ENCODE peak calls at places on chromosomes 2 and 18, in nine cellular contexts. One of them, this sample, is unnamed. For H3K36me3, the result is how much of the 10 kb centered on the place peaks cover.

GRCh38 chr2:197266477-197266876 is 44.1 kb downstream of the ANKRD44 start:
- DNase-seq in GM23248: no peak
- DNase-seq in HCT116: no peak
- DNase-seq in OCI-LY7: no peak
- DNase-seq in SK-N-SH: no peak
- DNase-seq in PC-3: no peak
- DNase-seq in GM23338: no peak
- DNase-seq in hepatocyte: no peak
- DNase-seq in MM.1S: no peak
- DNase-seq in this sample: no peak

GRCh38 chr2:162297925-162298552 is 20.4 kb downstream of the IFIH1 start:
- DNase-seq in GM23248: peak
- DNase-seq in HCT116: peak
- DNase-seq in OCI-LY7: peak
- DNase-seq in SK-N-SH: peak
- DNase-seq in PC-3: peak
- DNase-seq in GM23338: peak
- DNase-seq in hepatocyte: peak
- DNase-seq in MM.1S: peak
- DNase-seq in this sample: peak

GRCh38 chr2:222892321-222892720 is 31.5 kb downstream of the ACSL3 start:
- DNase-seq in GM23248: no peak
- DNase-seq in HCT116: no peak
- DNase-seq in OCI-LY7: no peak
- DNase-seq in SK-N-SH: no peak
- DNase-seq in PC-3: no peak
- DNase-seq in GM23338: no peak
- DNase-seq in hepatocyte: no peak
- DNase-seq in MM.1S: no peak
- DNase-seq in this sample: no peak

GRCh38 chr18:46073474-46074331 is 1.6 kb upstream of the PSTPIP2 start:
- DNase-seq in GM23248: peak
- DNase-seq in HCT116: peak
- DNase-seq in OCI-LY7: peak
- DNase-seq in SK-N-SH: peak
- DNase-seq in PC-3: peak
- DNase-seq in GM23338: peak
- DNase-seq in hepatocyte: peak
- DNase-seq in MM.1S: peak
- DNase-seq in this sample: peak

GRCh38 chr2:11123856-11124759 is 31.2 kb upstream of the SLC66A3 start:
- DNase-seq in GM23248: peak
- DNase-seq in HCT116: peak
- DNase-seq in OCI-LY7: peak
- DNase-seq in SK-N-SH: peak
- DNase-seq in PC-3: peak
- DNase-seq in GM23338: peak
- DNase-seq in hepatocyte: peak
- DNase-seq in MM.1S: peak
- DNase-seq in this sample: peak

GRCh38 chr2:131031875-131032274 is 61.4 kb downstream of the FAM168B start:
- DNase-seq in GM23248: no peak
- DNase-seq in HCT116: no peak
- DNase-seq in OCI-LY7: no peak
- DNase-seq in SK-N-SH: peak
- DNase-seq in PC-3: no peak
- DNase-seq in GM23338: no peak
- DNase-seq in hepatocyte: no peak
- DNase-seq in MM.1S: no peak
- DNase-seq in this sample: no peak

GRCh38 chr18:48009116-48009825 is 78.8 kb upstream of the SMAD2 start:
- DNase-seq in GM23248: no peak
- DNase-seq in HCT116: no peak
- DNase-seq in OCI-LY7: no peak
- DNase-seq in SK-N-SH: no peak
- DNase-seq in PC-3: no peak
- DNase-seq in GM23338: no peak
- DNase-seq in hepatocyte: no peak
- DNase-seq in MM.1S: no peak
- DNase-seq in this sample: no peak

GRCh38 chr2:6526093-6526824 is 339.4 kb downstream of the CMPK2 start:
- DNase-seq in GM23248: no peak
- DNase-seq in HCT116: peak
- DNase-seq in OCI-LY7: peak
- DNase-seq in SK-N-SH: peak
- DNase-seq in PC-3: peak
- DNase-seq in GM23338: peak
- DNase-seq in hepatocyte: peak
- DNase-seq in MM.1S: peak
- DNase-seq in this sample: peak

GRCh38 chr18:41942254-41942653 is 12.8 kb upstream of the PIK3C3 start:
- DNase-seq in GM23248: no peak
- DNase-seq in HCT116: no peak
- DNase-seq in OCI-LY7: no peak
- DNase-seq in SK-N-SH: no peak
- DNase-seq in PC-3: no peak
- DNase-seq in GM23338: no peak
- DNase-seq in hepatocyte: no peak
- DNase-seq in MM.1S: no peak
- DNase-seq in this sample: no peak

GRCh38 chr18:41939326-41939725 is 15.7 kb upstream of the PIK3C3 start:
- DNase-seq in GM23248: peak
- DNase-seq in HCT116: no peak
- DNase-seq in OCI-LY7: no peak
- DNase-seq in SK-N-SH: no peak
- DNase-seq in PC-3: no peak
- DNase-seq in GM23338: no peak
- DNase-seq in hepatocyte: no peak
- DNase-seq in MM.1S: no peak
- DNase-seq in this sample: no peak

GRCh38 chr18:41936471-41937134 is 18.4 kb upstream of the PIK3C3 start:
- DNase-seq in GM23248: no peak
- DNase-seq in HCT116: no peak
- DNase-seq in OCI-LY7: no peak
- DNase-seq in SK-N-SH: no peak
- DNase-seq in PC-3: no peak
- DNase-seq in GM23338: no peak
- DNase-seq in hepatocyte: no peak
- DNase-seq in MM.1S: no peak
- DNase-seq in this sample: no peak

GRCh38 chr18:41940506-41941215 is 14.4 kb upstream of the PIK3C3 start:
- DNase-seq in GM23248: peak
- DNase-seq in HCT116: no peak
- DNase-seq in OCI-LY7: no peak
- DNase-seq in SK-N-SH: no peak
- DNase-seq in PC-3: peak
- DNase-seq in GM23338: peak
- DNase-seq in hepatocyte: peak
- DNase-seq in MM.1S: no peak
- DNase-seq in this sample: peak

GRCh38 chr18:41938445-41938844 is 16.6 kb upstream of the PIK3C3 start:
- DNase-seq in GM23248: peak
- DNase-seq in HCT116: no peak
- DNase-seq in OCI-LY7: no peak
- DNase-seq in SK-N-SH: no peak
- DNase-seq in PC-3: peak
- DNase-seq in GM23338: peak
- DNase-seq in hepatocyte: no peak
- DNase-seq in MM.1S: no peak
- DNase-seq in this sample: no peak
- TF ChIP-seq EZH2phosphoT487 in GM23248: no peak
- TF ChIP-seq EZH2phosphoT487 in HCT116: no peak
- TF ChIP-seq EZH2phosphoT487 in OCI-LY7: no peak
- TF ChIP-seq EZH2phosphoT487 in SK-N-SH: no peak
- TF ChIP-seq EZH2phosphoT487 in PC-3: no peak
- TF ChIP-seq EZH2phosphoT487 in GM23338: no peak
- TF ChIP-seq EZH2phosphoT487 in hepatocyte: no peak
- TF ChIP-seq EZH2phosphoT487 in MM.1S: no peak
- TF ChIP-seq EZH2phosphoT487 in this sample: no peak

GRCh38 chr2:46815121-46815802 is 100.3 kb downstream of the MCFD2 start:
- DNase-seq in GM23248: no peak
- DNase-seq in HCT116: no peak
- DNase-seq in OCI-LY7: no peak
- DNase-seq in SK-N-SH: no peak
- DNase-seq in PC-3: no peak
- DNase-seq in GM23338: peak
- DNase-seq in hepatocyte: no peak
- DNase-seq in MM.1S: no peak
- DNase-seq in this sample: no peak

GRCh38 chr2:46813046-46813445 is 102.6 kb downstream of the MCFD2 start:
- DNase-seq in GM23248: peak
- DNase-seq in HCT116: no peak
- DNase-seq in OCI-LY7: no peak
- DNase-seq in SK-N-SH: peak
- DNase-seq in PC-3: no peak
- DNase-seq in GM23338: no peak
- DNase-seq in hepatocyte: peak
- DNase-seq in MM.1S: no peak
- DNase-seq in this sample: no peak

GRCh38 chr2:46813680-46814079 is 101.9 kb downstream of the MCFD2 start:
- DNase-seq in GM23248: no peak
- DNase-seq in HCT116: no peak
- DNase-seq in OCI-LY7: no peak
- DNase-seq in SK-N-SH: peak
- DNase-seq in PC-3: no peak
- DNase-seq in GM23338: no peak
- DNase-seq in hepatocyte: no peak
- DNase-seq in MM.1S: no peak
- DNase-seq in this sample: no peak

GRCh38 chr2:46814562-46814961 is 101.0 kb downstream of the MCFD2 start:
- DNase-seq in GM23248: no peak
- DNase-seq in HCT116: no peak
- DNase-seq in OCI-LY7: no peak
- DNase-seq in SK-N-SH: no peak
- DNase-seq in PC-3: no peak
- DNase-seq in GM23338: no peak
- DNase-seq in hepatocyte: no peak
- DNase-seq in MM.1S: no peak
- DNase-seq in this sample: no peak

DNA sequence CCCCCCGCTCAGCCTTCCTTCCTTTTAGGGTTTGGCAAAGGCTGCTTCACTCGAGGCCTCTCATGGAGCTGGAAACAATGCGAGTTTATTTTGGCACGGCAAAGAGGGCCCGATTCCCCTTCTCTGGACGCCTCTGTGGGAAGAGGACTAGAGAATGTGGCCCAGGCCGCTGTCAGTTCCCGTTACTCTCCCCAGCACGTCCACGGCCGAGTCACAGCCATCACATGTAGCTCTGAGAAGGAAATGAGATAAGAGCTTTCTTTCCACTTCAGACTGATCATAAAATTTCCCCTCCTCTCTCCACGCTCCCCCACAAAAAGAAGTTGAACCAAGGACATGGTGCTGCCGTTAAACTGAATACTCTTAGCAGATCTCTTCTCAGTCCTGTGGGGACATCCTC is 101.4 kb downstream of the MCFD2 start:
- DNase-seq in GM23248: peak
- DNase-seq in HCT116: no peak
- DNase-seq in OCI-LY7: no peak
- DNase-seq in SK-N-SH: peak
- DNase-seq in PC-3: no peak
- DNase-seq in GM23338: no peak
- DNase-seq in hepatocyte: peak
- DNase-seq in MM.1S: no peak
- DNase-seq in this sample: no peak
- H3K36me3 ChIP-seq in GM23248: under half
- H3K36me3 ChIP-seq in HCT116: under half
- H3K36me3 ChIP-seq in OCI-LY7: under half
- H3K36me3 ChIP-seq in SK-N-SH: under half
- H3K36me3 ChIP-seq in PC-3: under half
- H3K36me3 ChIP-seq in GM23338: under half
- H3K36me3 ChIP-seq in hepatocyte: under half
- H3K36me3 ChIP-seq in MM.1S: under half
- H3K36me3 ChIP-seq in this sample: under half

DNA sequence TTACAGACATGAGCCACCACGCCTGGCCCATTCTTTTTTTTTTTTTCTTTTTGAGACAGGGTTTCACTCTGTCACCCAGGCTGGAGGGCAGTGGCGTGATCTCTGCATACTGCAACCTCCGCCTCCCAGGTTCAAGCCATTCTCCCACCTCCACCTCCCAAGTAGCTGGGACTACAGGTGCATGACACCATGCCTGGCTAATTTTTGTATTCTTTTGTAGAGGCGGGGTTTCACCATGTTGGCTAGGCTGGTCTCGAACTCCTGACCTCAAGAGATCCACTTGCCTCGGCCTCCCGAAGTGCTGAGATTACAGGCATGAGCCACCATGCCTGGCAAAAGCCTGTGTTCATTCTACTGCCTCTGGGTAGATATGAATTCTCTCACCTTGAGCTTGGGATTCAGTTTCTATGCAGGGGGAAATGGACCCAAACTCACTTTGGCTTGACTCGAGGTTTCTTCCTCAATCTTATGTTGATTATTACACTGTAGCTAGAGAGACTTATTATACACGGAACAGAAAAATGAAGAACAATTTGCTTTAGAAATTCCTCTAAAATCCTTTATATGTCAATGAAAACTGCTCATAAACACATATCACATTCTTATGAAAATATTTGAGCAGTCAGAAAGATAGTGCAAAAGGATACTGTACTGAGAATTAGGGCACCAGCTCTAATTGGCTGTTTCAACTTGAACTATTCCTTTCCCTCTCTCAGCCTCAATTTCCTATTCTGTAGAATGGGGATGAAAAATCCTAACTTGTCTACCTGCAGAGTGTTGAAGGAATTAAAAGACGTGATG is 252.3 kb downstream of the MYCN start:
- DNase-seq in GM23248: no peak
- DNase-seq in HCT116: no peak
- DNase-seq in OCI-LY7: no peak
- DNase-seq in SK-N-SH: no peak
- DNase-seq in PC-3: no peak
- DNase-seq in GM23338: no peak
- DNase-seq in hepatocyte: no peak
- DNase-seq in MM.1S: no peak
- DNase-seq in this sample: no peak
- TF ChIP-seq EZH2phosphoT487 in GM23248: no peak
- TF ChIP-seq EZH2phosphoT487 in HCT116: no peak
- TF ChIP-seq EZH2phosphoT487 in OCI-LY7: no peak
- TF ChIP-seq EZH2phosphoT487 in SK-N-SH: no peak
- TF ChIP-seq EZH2phosphoT487 in PC-3: no peak
- TF ChIP-seq EZH2phosphoT487 in GM23338: no peak
- TF ChIP-seq EZH2phosphoT487 in hepatocyte: no peak
- TF ChIP-seq EZH2phosphoT487 in MM.1S: no peak
- TF ChIP-seq EZH2phosphoT487 in this sample: no peak

GRCh38 chr18:31492671-31493070 is 5.3 kb upstream of the DSG2 start:
- DNase-seq in GM23248: no peak
- DNase-seq in HCT116: no peak
- DNase-seq in OCI-LY7: no peak
- DNase-seq in SK-N-SH: no peak
- DNase-seq in PC-3: no peak
- DNase-seq in GM23338: no peak
- DNase-seq in hepatocyte: no peak
- DNase-seq in MM.1S: no peak
- DNase-seq in this sample: no peak

GRCh38 chr18:31493171-31493570 is 4.8 kb upstream of the DSG2 start:
- DNase-seq in GM23248: no peak
- DNase-seq in HCT116: no peak
- DNase-seq in OCI-LY7: no peak
- DNase-seq in SK-N-SH: no peak
- DNase-seq in PC-3: no peak
- DNase-seq in GM23338: no peak
- DNase-seq in hepatocyte: no peak
- DNase-seq in MM.1S: no peak
- DNase-seq in this sample: no peak

GRCh38 chr18:31490838-31491237 is 7.1 kb upstream of the DSG2 start:
- DNase-seq in GM23248: no peak
- DNase-seq in HCT116: no peak
- DNase-seq in OCI-LY7: no peak
- DNase-seq in SK-N-SH: no peak
- DNase-seq in PC-3: no peak
- DNase-seq in GM23338: no peak
- DNase-seq in hepatocyte: no peak
- DNase-seq in MM.1S: no peak
- DNase-seq in this sample: no peak

GRCh38 chr18:31491586-31491985 is 6.4 kb upstream of the DSG2 start:
- DNase-seq in GM23248: no peak
- DNase-seq in HCT116: no peak
- DNase-seq in OCI-LY7: no peak
- DNase-seq in SK-N-SH: no peak
- DNase-seq in PC-3: no peak
- DNase-seq in GM23338: no peak
- DNase-seq in hepatocyte: no peak
- DNase-seq in MM.1S: no peak
- DNase-seq in this sample: no peak

DNA sequence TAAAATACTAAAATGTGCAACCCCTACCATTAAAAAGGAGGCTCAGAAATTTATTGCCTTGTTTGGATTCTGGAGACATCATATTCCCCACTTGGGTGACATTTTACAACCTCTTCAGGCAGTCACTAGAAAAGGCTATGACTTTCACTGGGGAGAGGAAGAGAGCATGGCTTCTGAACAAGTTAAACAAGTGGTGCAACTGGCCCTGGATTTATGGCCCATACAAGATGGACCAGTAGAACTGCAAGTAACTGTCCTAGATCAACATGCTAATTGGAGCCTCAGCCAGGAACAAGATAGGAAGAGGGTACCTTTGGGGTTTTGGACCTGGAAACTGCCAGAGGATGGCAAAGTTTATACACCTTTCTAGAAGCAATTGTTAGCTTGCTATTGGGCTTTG is 4.0 kb upstream of the DSG2 start:
- DNase-seq in GM23248: no peak
- DNase-seq in HCT116: no peak
- DNase-seq in OCI-LY7: no peak
- DNase-seq in SK-N-SH: no peak
- DNase-seq in PC-3: no peak
- DNase-seq in GM23338: no peak
- DNase-seq in hepatocyte: no peak
- DNase-seq in MM.1S: no peak
- DNase-seq in this sample: no peak
- H3K36me3 ChIP-seq in GM23248: under half
- H3K36me3 ChIP-seq in HCT116: under half
- H3K36me3 ChIP-seq in OCI-LY7: under half
- H3K36me3 ChIP-seq in SK-N-SH: under half
- H3K36me3 ChIP-seq in PC-3: under half
- H3K36me3 ChIP-seq in GM23338: under half
- H3K36me3 ChIP-seq in hepatocyte: under half
- H3K36me3 ChIP-seq in MM.1S: under half
- H3K36me3 ChIP-seq in this sample: under half

This sample was measured in neural progenitor cell.